ENCODE peak calls at places on chromosome 19, in five cellular contexts. One of them, this sample, is unnamed.

GRCh38 chr19:3046621-3047306 is 15.5 kb downstream of the TLE5 start:
- DNase-seq in lower lobe of right lung: peak; percentile 49
- DNase-seq in osteocyte: no peak
- DNase-seq in MCF 10A: no peak
- DNase-seq in thyroid gland: peak; percentile 53
- DNase-seq in this sample: peak; percentile 65

GRCh38 chr19:34034318-34034846 is 137.9 kb upstream of the LSM14A start:
- DNase-seq in lower lobe of right lung: no peak
- DNase-seq in osteocyte: no peak
- DNase-seq in MCF 10A: no peak
- DNase-seq in thyroid gland: no peak
- DNase-seq in this sample: peak; percentile 93

GRCh38 chr19:861756-862528 is 2.5 kb downstream of the CFD start:
- DNase-seq in lower lobe of right lung: peak; percentile 78
- DNase-seq in osteocyte: peak; percentile 84
- DNase-seq in MCF 10A: peak; percentile 54
- DNase-seq in thyroid gland: no peak
- DNase-seq in this sample: no peak

GRCh38 chr19:16338470-16339360 is 14.1 kb downstream of the KLF2 start:
- DNase-seq in lower lobe of right lung: peak; percentile 73
- DNase-seq in osteocyte: no peak
- DNase-seq in MCF 10A: peak; percentile 74
- DNase-seq in thyroid gland: peak; percentile 37
- DNase-seq in this sample: no peak

GRCh38 chr19:29851769-29852521 is 40.2 kb downstream of the CCNE1 start:
- DNase-seq in lower lobe of right lung: no peak
- DNase-seq in osteocyte: no peak
- DNase-seq in MCF 10A: no peak
- DNase-seq in thyroid gland: no peak
- DNase-seq in this sample: no peak

GRCh38 chr19:1232652-1233360 is 5.0 kb downstream of the CBARP start:
- DNase-seq in lower lobe of right lung: no peak
- DNase-seq in osteocyte: no peak
- DNase-seq in MCF 10A: no peak
- DNase-seq in thyroid gland: peak; percentile 72
- DNase-seq in this sample: no peak

GRCh38 chr19:47369923-47370625 is 21.0 kb downstream of the DHX34 start:
- DNase-seq in lower lobe of right lung: peak; percentile 74
- DNase-seq in osteocyte: no peak
- DNase-seq in MCF 10A: peak; percentile 87
- DNase-seq in thyroid gland: no peak
- DNase-seq in this sample: no peak

GRCh38 chr19:46374526-46375475 is 27.9 kb downstream of the PPP5C start:
- DNase-seq in lower lobe of right lung: no peak
- DNase-seq in osteocyte: no peak
- DNase-seq in MCF 10A: no peak
- DNase-seq in thyroid gland: no peak
- DNase-seq in this sample: no peak